ENCODE peak calls at places on chromosomes 6 and 20, in five cellular contexts. One of them, this sample, is unnamed.

GRCh38 chr6:70414813-70415212 is 1.5 kb downstream of the FAM135A start:
- DNase-seq in T-helper 2 cell: no peak
- DNase-seq in GF-D8: no peak
- DNase-seq in T1000: no peak
- DNase-seq in NCI-H2171 treated with DMSO at 0.1 percent for 48 hours: no peak
- DNase-seq in this sample: no peak

GRCh38 chr6:5778317-5778857 is 228.3 kb downstream of the NRN1 start:
- DNase-seq in T-helper 2 cell: no peak
- DNase-seq in GF-D8: no peak
- DNase-seq in T1000: no peak
- DNase-seq in NCI-H2171 treated with DMSO at 0.1 percent for 48 hours: no peak
- DNase-seq in this sample: no peak

GRCh38 chr6:109867009-109867969 is 110.8 kb upstream of the GPR6 start:
- DNase-seq in T-helper 2 cell: no peak
- DNase-seq in GF-D8: no peak
- DNase-seq in T1000: no peak
- DNase-seq in NCI-H2171 treated with DMSO at 0.1 percent for 48 hours: no peak
- DNase-seq in this sample: no peak

GRCh38 chr6:37059344-37060194 is 54.1 kb downstream of the FGD2 start:
- DNase-seq in T-helper 2 cell: no peak
- DNase-seq in GF-D8: no peak
- DNase-seq in T1000: peak; percentile 82
- DNase-seq in NCI-H2171 treated with DMSO at 0.1 percent for 48 hours: no peak
- DNase-seq in this sample: no peak

GRCh38 chr20:23152902-23153301 is 66.8 kb upstream of the CD93 start:
- DNase-seq in T-helper 2 cell: no peak
- DNase-seq in GF-D8: no peak
- DNase-seq in T1000: no peak
- DNase-seq in NCI-H2171 treated with DMSO at 0.1 percent for 48 hours: no peak
- DNase-seq in this sample: no peak

GRCh38 chr6:52251113-52251512 is 6.8 kb upstream of the IL17F start:
- DNase-seq in T-helper 2 cell: no peak
- DNase-seq in GF-D8: no peak
- DNase-seq in T1000: no peak
- DNase-seq in NCI-H2171 treated with DMSO at 0.1 percent for 48 hours: no peak
- DNase-seq in this sample: no peak

GRCh38 chr6:86934365-86934764 is 3.0 kb upstream of the HTR1E start:
- DNase-seq in T-helper 2 cell: no peak
- DNase-seq in GF-D8: no peak
- DNase-seq in T1000: no peak
- DNase-seq in NCI-H2171 treated with DMSO at 0.1 percent for 48 hours: no peak
- DNase-seq in this sample: no peak

GRCh38 chr20:5316188-5317158 is at the start of gene PROKR2:
- DNase-seq in T-helper 2 cell: no peak
- DNase-seq in GF-D8: no peak
- DNase-seq in T1000: no peak
- DNase-seq in NCI-H2171 treated with DMSO at 0.1 percent for 48 hours: no peak
- DNase-seq in this sample: no peak

GRCh38 chr6:134436950-134437349 is 119.0 kb upstream of the SGK1 start:
- DNase-seq in T-helper 2 cell: no peak
- DNase-seq in GF-D8: no peak
- DNase-seq in T1000: no peak
- DNase-seq in NCI-H2171 treated with DMSO at 0.1 percent for 48 hours: no peak
- DNase-seq in this sample: no peak

This sample was measured in activated B cell treated with CpG ODN at 0.5 μM for 24 hours.